ENCODE peak calls at places on chromosome 14, in seven cellular contexts. X is SK-N-SH, N is HepG2, D is HCT116, W is GM12878, J is K562, F is H1. L is an unnamed sample.

GRCh38 chr14:104111301-104112112 is 26.0 kb downstream of the ASPG start:
- DNase-seq in F (peak; percentile 43), N (no peak), X (no peak), W (no peak), D (no peak), J (no peak), L (no peak)

GRCh38 chr14:95340201-95340697 is 20.5 kb upstream of the CLMN start:
- DNase-seq in W (no peak), N (peak; percentile 61), D (no peak), F (no peak), J (no peak), X (no peak), L (peak; percentile 99)

GRCh38 chr14:64937176-64937820 is 5.2 kb downstream of the GPX2 start:
- DNase-seq in D (no peak), W (no peak), J (no peak), F (no peak), N (no peak), X (no peak), L (no peak)

GRCh38 chr14:104109731-104110361 is 24.3 kb downstream of the ASPG start:
- DNase-seq in D (no peak), N (no peak), J (no peak), F (no peak), W (no peak), X (no peak), L (no peak)

GRCh38 chr14:65850429-65851145 is 438.1 kb downstream of the FUT8 start:
- DNase-seq in D (no peak), N (no peak), X (peak; percentile 23), J (no peak), F (no peak), W (no peak), L (no peak)

GRCh38 chr14:85415015-85415712 is 114.8 kb upstream of the FLRT2 start:
- DNase-seq in N (peak; percentile 64), X (no peak), W (no peak), D (no peak), F (peak; percentile 45), J (no peak), L (peak; percentile 8)

GRCh38 chr14:97329701-97330100 is 532.5 kb downstream of the VRK1 start:
- DNase-seq in W (no peak), F (no peak), J (no peak), N (no peak), X (no peak), D (no peak), L (no peak)

GRCh38 chr14:30874999-30875787 is 834 bp downstream of the COCH start:
- DNase-seq in X (no peak), J (peak; percentile 34), N (no peak), W (no peak), D (no peak), F (peak; percentile 77), L (no peak)

GRCh38 chr14:96016761-96017160 is 22.4 kb upstream of the C14orf132 start:
- DNase-seq in D (no peak), F (no peak), W (no peak), N (no peak), J (no peak), X (no peak), L (peak; percentile 38)

GRCh38 chr14:74567219-74567618 is 44.8 kb downstream of the LTBP2 start:
- DNase-seq in N (no peak), D (no peak), W (no peak), F (no peak), J (no peak), X (no peak), L (no peak)

GRCh38 chr14:50937325-50937724 is 7.0 kb downstream of the PYGL start:
- DNase-seq in J (no peak), N (no peak), F (no peak), X (no peak), W (no peak), D (no peak), L (no peak)

GRCh38 chr14:55111122-55111705 is 17.8 kb upstream of the LGALS3 start:
- DNase-seq in N (no peak), J (no peak), X (no peak), D (no peak), F (no peak), W (no peak), L (no peak)

GRCh38 chr14:93086441-93087055 is 29.2 kb downstream of the ITPK1 start:
- DNase-seq in W (peak; percentile 63), X (no peak), D (no peak), F (no peak), J (no peak), N (no peak), L (peak; percentile 59)

GRCh38 chr14:38212996-38213395 is 5.3 kb downstream of the SSTR1 start:
- DNase-seq in J (no peak), N (no peak), F (no peak), X (no peak), W (no peak), D (no peak), L (no peak)

GRCh38 chr14:32524609-32525391 is 195.7 kb downstream of the AKAP6 start:
- DNase-seq in J (no peak), D (no peak), X (no peak), F (no peak), W (no peak), N (no peak), L (no peak)

GRCh38 chr14:71606575-71606974 is 325.7 kb upstream of the RGS6 start:
- DNase-seq in D (no peak), N (no peak), J (no peak), F (no peak), X (no peak), W (no peak), L (no peak)

GRCh38 chr14:68634874-68635601 is 157.8 kb downstream of the ZFP36L1 start:
- DNase-seq in X (peak; percentile 45), D (no peak), W (no peak), N (no peak), F (peak; percentile 28), J (no peak), L (no peak)

GRCh38 chr14:94227029-94227428 is 52.9 kb downstream of the PPP4R4 start:
- DNase-seq in X (no peak), W (no peak), J (no peak), D (no peak), F (no peak), N (no peak), L (no peak)

GRCh38 chr14:97976861-97977260 is 1179.7 kb downstream of the VRK1 start:
- DNase-seq in W (no peak), D (no peak), X (no peak), J (no peak), N (no peak), F (no peak), L (no peak)

GRCh38 chr14:67970923-67971322 is 151.3 kb downstream of the RAD51B start:
- DNase-seq in X (no peak), D (no peak), N (no peak), J (no peak), F (no peak), W (no peak), L (no peak)

GRCh38 chr14:65658202-65658601 is 245.7 kb downstream of the FUT8 start:
- DNase-seq in D (no peak), X (no peak), F (no peak), W (no peak), N (no peak), J (no peak), L (no peak)

GRCh38 chr14:75306917-75307699 is 28.5 kb downstream of the FOS start:
- DNase-seq in D (peak; percentile 26), J (peak; percentile 41), W (no peak), X (peak; percentile 41), N (no peak), F (no peak), L (peak; percentile 86)

GRCh38 chr14:50659327-50659974 is 8.7 kb downstream of the SAV1 start:
- DNase-seq in X (no peak), F (no peak), W (no peak), N (no peak), D (no peak), J (no peak), L (peak; percentile 72)

GRCh38 chr14:73295198-73295796 is 58.0 kb downstream of the PAPLN start:
- DNase-seq in D (peak; percentile 33), J (peak; percentile 19), F (no peak), N (peak; percentile 27), X (peak; percentile 58), W (no peak), L (peak; percentile 65)

GRCh38 chr14:50829472-50830043 is 1.4 kb downstream of the NIN start:
- DNase-seq in N (no peak), D (no peak), F (peak; percentile 50), X (peak; percentile 27), W (no peak), J (no peak), L (no peak)

GRCh38 chr14:71439247-71439646 is 493.0 kb upstream of the RGS6 start:
- DNase-seq in J (no peak), X (no peak), F (no peak), D (no peak), W (no peak), N (no peak), L (no peak)

DNA sequence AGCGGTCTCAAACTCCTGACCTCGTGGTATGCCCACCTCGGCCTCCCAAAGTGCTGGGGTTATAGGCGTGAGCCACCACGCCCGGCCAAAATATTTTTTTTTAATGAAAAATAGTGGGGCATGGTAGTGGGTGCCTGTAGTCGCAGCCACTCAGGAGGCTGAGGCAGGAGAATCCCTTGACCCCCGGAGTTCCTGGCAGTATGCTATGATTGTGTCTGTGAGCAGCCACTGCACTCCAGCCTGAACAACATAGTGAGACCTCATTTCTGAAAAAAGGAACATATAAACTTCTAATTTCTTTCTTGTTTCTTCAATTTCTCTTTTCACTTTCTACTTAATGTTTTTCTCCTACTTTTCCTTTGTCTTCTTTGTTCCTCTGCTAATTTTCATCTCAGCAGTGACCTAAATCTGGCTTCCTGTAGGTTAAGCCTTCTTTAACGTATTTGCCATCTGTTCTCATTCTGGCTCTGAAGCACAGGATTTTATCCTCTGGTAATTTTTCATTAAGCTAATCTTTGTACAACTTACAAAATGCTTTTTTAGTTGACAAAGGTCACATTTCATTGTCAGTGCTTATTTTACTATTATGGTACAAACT is 4.5 kb upstream of the RPGRIP1 start:
- DNase-seq in N (no peak), D (no peak), F (no peak), X (no peak), W (no peak), J (no peak), L (no peak)
- TF ChIP-seq JUND in N (no peak), D (no peak), F (no peak), X (no peak), W (no peak), J (no peak), L (no peak)

GRCh38 chr14:78342879-78343278 is 172.7 kb downstream of the NRXN3 start:
- DNase-seq in N (no peak), D (no peak), W (no peak), X (no peak), J (no peak), F (no peak), L (no peak)
- TF ChIP-seq JUND in N (no peak), D (no peak), W (no peak), X (no peak), J (no peak), F (no peak), L (no peak)

DNA sequence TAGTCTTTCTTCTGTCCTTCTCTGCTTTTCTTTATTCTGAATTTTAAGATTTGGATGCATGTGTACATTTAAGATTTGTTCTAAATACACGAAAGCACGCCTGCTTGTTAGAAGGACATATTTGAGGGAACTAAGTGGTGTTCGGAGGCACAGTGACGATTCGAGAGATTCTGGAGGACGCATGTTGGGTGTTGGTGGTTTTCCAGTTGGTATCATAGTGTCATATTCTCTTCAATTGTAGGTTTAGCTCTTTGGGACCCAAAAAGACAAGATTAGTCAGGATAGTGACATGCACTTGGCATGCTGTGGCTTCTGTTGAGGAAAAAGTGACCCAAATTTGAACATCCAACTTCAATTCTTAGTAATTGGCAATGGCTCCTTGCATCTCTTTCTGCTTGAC is 30.1 kb downstream of the PRKCH start:
- DNase-seq in F (no peak), J (no peak), D (no peak), W (no peak), N (no peak), X (no peak), L (no peak)
- TF ChIP-seq JUND in F (no peak), J (no peak), D (no peak), W (no peak), N (no peak), X (no peak), L (no peak)

GRCh38 chr14:58315606-58316005 is 17.3 kb downstream of the ARID4A start:
- DNase-seq in W (no peak), X (no peak), F (no peak), D (no peak), J (no peak), N (no peak), L (no peak)
- TF ChIP-seq JUND in W (no peak), X (no peak), F (no peak), D (no peak), J (no peak), N (no peak), L (no peak)

L was measured in T47D.